ENCODE peak calls at places on chromosome 1, in five cellular contexts. P is HuH-7, K is epithelial cell of esophagus, N is AG08395, H is fibroblast of lung. W is an unnamed sample.

GRCh38 chr1:116712510-116712909 is 41.7 kb upstream of the CD2 start:
- DNase-seq in P (no peak), K (no peak), N (no peak), H (no peak), W (no peak)

GRCh38 chr1:211133393-211133840 is 531 bp downstream of the KCNH1 start:
- DNase-seq in P (no peak), K (no peak), N (no peak), H (peak; percentile 6), W (no peak)

GRCh38 chr1:206912445-206913095 is 9.2 kb downstream of the FCMR start:
- DNase-seq in P (peak; percentile 71), K (peak; percentile 76), N (peak; percentile 89), H (peak; percentile 83), W (peak; percentile 34)

GRCh38 chr1:241888232-241888631 is 40.2 kb downstream of the EXO1 start:
- DNase-seq in P (no peak), K (peak; percentile 74), N (peak; percentile 13), H (peak; percentile 64), W (no peak)

GRCh38 chr1:51661081-51661518 is 44.2 kb downstream of the OSBPL9 start:
- DNase-seq in P (no peak), K (peak; percentile 64), N (peak; percentile 83), H (peak; percentile 92), W (no peak)

GRCh38 chr1:11701981-11702803 is 10.7 kb downstream of the DRAXIN start:
- DNase-seq in P (no peak), K (no peak), N (no peak), H (no peak), W (no peak)

GRCh38 chr1:233112184-233113008 is 162.0 kb downstream of the NTPCR start:
- DNase-seq in P (no peak), K (no peak), N (peak; percentile 90), H (no peak), W (no peak)

GRCh38 chr1:9710037-9710436 is 58.5 kb downstream of the PIK3CD start:
- DNase-seq in P (no peak), K (no peak), N (no peak), H (no peak), W (no peak)

GRCh38 chr1:37056201-37056764 is 22.0 kb upstream of the GRIK3 start:
- DNase-seq in P (no peak), K (no peak), N (no peak), H (no peak), W (no peak)

GRCh38 chr1:167344112-167344511 is 123.4 kb downstream of the POU2F1 start:
- DNase-seq in P (no peak), K (no peak), N (peak; percentile 10), H (peak; percentile 47), W (no peak)

GRCh38 chr1:107677674-107678073 is 287.3 kb downstream of the VAV3 start:
- DNase-seq in P (no peak), K (peak; percentile 77), N (no peak), H (no peak), W (no peak)

GRCh38 chr1:27594542-27595510 is 9.1 kb downstream of the AHDC1 start:
- DNase-seq in P (no peak), K (peak; percentile 51), N (peak; percentile 67), H (no peak), W (no peak)

GRCh38 chr1:211764701-211765100 is 65.9 kb downstream of the LPGAT1 start:
- DNase-seq in P (no peak), K (no peak), N (no peak), H (no peak), W (no peak)

GRCh38 chr1:31674626-31675025 is 29.2 kb downstream of the COL16A1 start:
- DNase-seq in P (no peak), K (peak; percentile 14), N (no peak), H (no peak), W (no peak)

GRCh38 chr1:151620286-151620685 is 8.4 kb downstream of the SNX27 start:
- DNase-seq in P (no peak), K (no peak), N (peak; percentile 12), H (peak; percentile 79), W (no peak)

GRCh38 chr1:199741586-199741985 is 285.9 kb upstream of the NR5A2 start:
- DNase-seq in P (no peak), K (no peak), N (no peak), H (no peak), W (no peak)

GRCh38 chr1:107829083-107829771 is 135.8 kb downstream of the VAV3 start:
- DNase-seq in P (no peak), K (no peak), N (no peak), H (no peak), W (no peak)

GRCh38 chr1:194975913-194976312 is 1632.3 kb downstream of the KCNT2 start:
- DNase-seq in P (no peak), K (peak; percentile 61), N (no peak), H (peak; percentile 57), W (no peak)

GRCh38 chr1:200535605-200536004 is 84.9 kb downstream of the KIF14 start:
- DNase-seq in P (peak; percentile 39), K (peak; percentile 86), N (peak; percentile 48), H (peak; percentile 23), W (no peak)

GRCh38 chr1:8980656-8981055 is 35.0 kb downstream of the CA6 start:
- DNase-seq in P (no peak), K (no peak), N (no peak), H (no peak), W (no peak)

GRCh38 chr1:32334864-32335618 is 992 bp downstream of the MARCKSL1 start:
- DNase-seq in P (peak; percentile 54), K (peak; percentile 35), N (peak; percentile 57), H (peak; percentile 36), W (peak; percentile 56)

GRCh38 chr1:43930168-43930948 is 3.2 kb upstream of the ARTN start:
- DNase-seq in P (peak; percentile 78), K (peak; percentile 59), N (no peak), H (no peak), W (no peak)

GRCh38 chr1:31640964-31641363 is 3.7 kb downstream of the PEF1 start:
- DNase-seq in P (no peak), K (no peak), N (no peak), H (no peak), W (no peak)

GRCh38 chr1:54256756-54257155 is 56.8 kb downstream of the MRPL37 start:
- DNase-seq in P (no peak), K (no peak), N (no peak), H (no peak), W (no peak)

GRCh38 chr1:37157634-37158033 is 123.3 kb upstream of the GRIK3 start:
- DNase-seq in P (no peak), K (no peak), N (no peak), H (no peak), W (no peak)